ENCODE peak calls at places on chromosomes 12 and 14, in eight cellular contexts. One of them, this sample, is unnamed.

GRCh38 chr14:54789166-54789565 is 113.5 kb downstream of the GCH1 start:
- DNase-seq in tibial artery: no peak
- DNase-seq in heart right ventricle: no peak
- DNase-seq in Karpas-422: no peak
- DNase-seq in pancreas: no peak
- DNase-seq in IMR-90: no peak
- DNase-seq in CD8-positive, alpha-beta memory T cell: no peak
- DNase-seq in A673: no peak
- DNase-seq in this sample: no peak

GRCh38 chr14:54342806-54343205 is 54.0 kb upstream of the CDKN3 start:
- DNase-seq in pancreas: no peak
- DNase-seq in heart right ventricle: no peak
- DNase-seq in CD8-positive, alpha-beta memory T cell: no peak
- DNase-seq in A673: no peak
- DNase-seq in Karpas-422: no peak
- DNase-seq in tibial artery: no peak
- DNase-seq in IMR-90: no peak
- DNase-seq in this sample: no peak

GRCh38 chr12:102539651-102540553 is 59.5 kb upstream of the IGF1 start:
- DNase-seq in Karpas-422: peak; percentile 17
- DNase-seq in heart right ventricle: no peak
- DNase-seq in IMR-90: peak; percentile 81
- DNase-seq in A673: no peak
- DNase-seq in tibial artery: no peak
- DNase-seq in CD8-positive, alpha-beta memory T cell: no peak
- DNase-seq in pancreas: no peak
- DNase-seq in this sample: no peak

GRCh38 chr14:69046468-69046867 is 67.4 kb upstream of the ACTN1 start:
- DNase-seq in pancreas: no peak
- DNase-seq in IMR-90: peak; percentile 77
- DNase-seq in Karpas-422: no peak
- DNase-seq in CD8-positive, alpha-beta memory T cell: no peak
- DNase-seq in heart right ventricle: peak; percentile 20
- DNase-seq in tibial artery: peak; percentile 65
- DNase-seq in A673: no peak
- DNase-seq in this sample: no peak

GRCh38 chr12:47990351-47991105 is 13.7 kb downstream of the COL2A1 start:
- DNase-seq in IMR-90: peak; percentile 35
- DNase-seq in CD8-positive, alpha-beta memory T cell: peak; percentile 68
- DNase-seq in A673: no peak
- DNase-seq in Karpas-422: peak; percentile 67
- DNase-seq in tibial artery: no peak
- DNase-seq in heart right ventricle: no peak
- DNase-seq in pancreas: no peak
- DNase-seq in this sample: no peak

GRCh38 chr14:72913809-72914208 is 12.5 kb upstream of the DCAF4 start:
- DNase-seq in heart right ventricle: no peak
- DNase-seq in tibial artery: no peak
- DNase-seq in pancreas: no peak
- DNase-seq in CD8-positive, alpha-beta memory T cell: no peak
- DNase-seq in A673: no peak
- DNase-seq in Karpas-422: no peak
- DNase-seq in IMR-90: no peak
- DNase-seq in this sample: no peak

GRCh38 chr14:79665556-79665955 is 545.7 kb downstream of the DIO2 start:
- DNase-seq in tibial artery: no peak
- DNase-seq in heart right ventricle: no peak
- DNase-seq in IMR-90: no peak
- DNase-seq in CD8-positive, alpha-beta memory T cell: no peak
- DNase-seq in pancreas: no peak
- DNase-seq in A673: no peak
- DNase-seq in Karpas-422: no peak
- DNase-seq in this sample: no peak

GRCh38 chr12:6547987-6548386 is 7.9 kb downstream of the IFFO1 start:
- DNase-seq in IMR-90: peak; percentile 89
- DNase-seq in pancreas: no peak
- DNase-seq in Karpas-422: no peak
- DNase-seq in tibial artery: no peak
- DNase-seq in CD8-positive, alpha-beta memory T cell: no peak
- DNase-seq in A673: no peak
- DNase-seq in heart right ventricle: peak; percentile 35
- DNase-seq in this sample: no peak

GRCh38 chr12:40446385-40446784 is 221.6 kb downstream of the LRRK2 start:
- DNase-seq in tibial artery: no peak
- DNase-seq in heart right ventricle: no peak
- DNase-seq in A673: peak; percentile 69
- DNase-seq in CD8-positive, alpha-beta memory T cell: no peak
- DNase-seq in IMR-90: peak; percentile 2
- DNase-seq in Karpas-422: peak; percentile 61
- DNase-seq in pancreas: no peak
- DNase-seq in this sample: no peak

GRCh38 chr12:103928736-103929050 is 1.5 kb upstream of the HSP90B1 start:
- DNase-seq in CD8-positive, alpha-beta memory T cell: peak; percentile 69
- DNase-seq in Karpas-422: peak; percentile 76
- DNase-seq in heart right ventricle: peak; percentile 15
- DNase-seq in IMR-90: no peak
- DNase-seq in A673: no peak
- DNase-seq in tibial artery: peak; percentile 47
- DNase-seq in pancreas: no peak
- DNase-seq in this sample: peak; percentile 27

GRCh38 chr12:131133015-131133905 is 179.6 kb downstream of the ADGRD1 start:
- DNase-seq in Karpas-422: no peak
- DNase-seq in pancreas: no peak
- DNase-seq in heart right ventricle: no peak
- DNase-seq in tibial artery: peak; percentile 75
- DNase-seq in A673: peak; percentile 15
- DNase-seq in IMR-90: no peak
- DNase-seq in CD8-positive, alpha-beta memory T cell: no peak
- DNase-seq in this sample: no peak

DNA sequence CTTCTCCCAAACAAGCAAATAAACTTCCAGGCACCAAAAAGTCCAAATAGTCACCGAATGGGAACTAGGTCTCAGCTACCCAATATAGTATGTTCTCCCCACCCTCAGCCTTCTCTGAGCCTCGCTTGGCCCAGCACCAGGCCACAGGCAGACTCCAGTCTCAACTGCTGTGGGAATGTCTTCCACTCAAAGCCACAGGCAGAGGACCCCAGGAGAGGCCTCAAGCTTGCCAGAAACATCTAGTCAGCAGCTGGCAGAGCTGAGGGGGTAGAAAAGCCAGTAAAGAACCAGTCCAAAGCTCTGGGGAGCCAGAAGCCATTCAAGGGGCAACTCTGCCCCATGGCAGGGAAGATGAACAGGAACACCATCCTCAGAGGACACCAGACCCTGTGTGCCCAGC is 41.8 kb downstream of the FMNL3 start:
- DNase-seq in tibial artery: no peak
- DNase-seq in heart right ventricle: no peak
- DNase-seq in CD8-positive, alpha-beta memory T cell: no peak
- DNase-seq in Karpas-422: no peak
- DNase-seq in IMR-90: no peak
- DNase-seq in pancreas: no peak
- DNase-seq in A673: no peak
- DNase-seq in this sample: no peak
- H3K9me3 ChIP-seq in tibial artery: no peaks in the 10 kb centered on the region
- H3K9me3 ChIP-seq in heart right ventricle: no peaks in the 10 kb centered on the region
- H3K9me3 ChIP-seq in CD8-positive, alpha-beta memory T cell: no peaks in the 10 kb centered on the region
- H3K9me3 ChIP-seq in Karpas-422: no peaks in the 10 kb centered on the region
- H3K9me3 ChIP-seq in IMR-90: no peaks in the 10 kb centered on the region
- H3K9me3 ChIP-seq in pancreas: no peaks in the 10 kb centered on the region
- H3K9me3 ChIP-seq in A673: no peaks in the 10 kb centered on the region
- H3K9me3 ChIP-seq in this sample: no peaks in the 10 kb centered on the region

GRCh38 chr14:83462759-83463158 is 1929.1 kb upstream of the SEL1L start:
- DNase-seq in IMR-90: no peak
- DNase-seq in Karpas-422: no peak
- DNase-seq in CD8-positive, alpha-beta memory T cell: no peak
- DNase-seq in pancreas: no peak
- DNase-seq in heart right ventricle: no peak
- DNase-seq in tibial artery: no peak
- DNase-seq in A673: no peak
- DNase-seq in this sample: no peak

GRCh38 chr14:83467811-83468210 is 1934.2 kb upstream of the SEL1L start:
- DNase-seq in A673: peak; percentile 78
- DNase-seq in IMR-90: peak; percentile 27
- DNase-seq in heart right ventricle: no peak
- DNase-seq in pancreas: no peak
- DNase-seq in CD8-positive, alpha-beta memory T cell: no peak
- DNase-seq in tibial artery: no peak
- DNase-seq in Karpas-422: no peak
- DNase-seq in this sample: no peak

DNA sequence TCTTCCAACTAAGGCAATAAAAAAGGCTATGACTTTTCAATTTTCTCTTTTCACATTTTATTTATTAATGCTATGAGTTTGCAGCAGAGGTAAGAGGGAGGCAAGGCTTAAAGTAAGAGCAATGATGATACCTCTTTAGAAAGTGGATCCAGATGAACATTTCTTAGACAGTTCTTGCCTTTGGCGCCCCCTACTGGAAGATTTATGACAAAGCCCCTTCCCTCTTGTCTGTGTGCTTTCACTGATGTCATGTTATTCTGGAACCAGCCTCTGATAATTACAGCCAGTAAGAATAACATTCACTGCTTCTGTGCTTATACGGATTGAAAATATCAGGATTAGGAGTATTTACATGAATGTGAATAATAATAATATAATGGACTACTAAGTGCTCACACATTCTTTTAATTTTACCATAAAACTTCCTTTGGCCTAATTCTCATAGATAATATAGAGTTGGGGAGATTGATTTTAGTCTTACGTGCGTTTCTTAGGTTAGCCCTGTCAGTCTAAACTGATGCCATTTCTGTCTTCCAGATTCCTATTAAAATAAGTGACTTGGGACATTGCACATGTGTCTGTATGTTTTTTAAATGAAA is 1929.9 kb upstream of the SEL1L start:
- DNase-seq in tibial artery: peak; percentile 21
- DNase-seq in heart right ventricle: no peak
- DNase-seq in pancreas: no peak
- DNase-seq in IMR-90: peak; percentile 70
- DNase-seq in CD8-positive, alpha-beta memory T cell: no peak
- DNase-seq in Karpas-422: peak; percentile 96
- DNase-seq in A673: peak; percentile 87
- DNase-seq in this sample: no peak
- H3K9me3 ChIP-seq in tibial artery: no peaks in the 10 kb centered on the region
- H3K9me3 ChIP-seq in heart right ventricle: peaks cover 6% of the 10 kb centered on the region
- H3K9me3 ChIP-seq in pancreas: no peaks in the 10 kb centered on the region
- H3K9me3 ChIP-seq in IMR-90: no peaks in the 10 kb centered on the region
- H3K9me3 ChIP-seq in CD8-positive, alpha-beta memory T cell: no peaks in the 10 kb centered on the region
- H3K9me3 ChIP-seq in Karpas-422: peaks cover 16% of the 10 kb centered on the region
- H3K9me3 ChIP-seq in A673: peaks cover 14% of the 10 kb centered on the region
- H3K9me3 ChIP-seq in this sample: no peaks in the 10 kb centered on the region

GRCh38 chr12:133222211-133222610 is 13.5 kb downstream of the ANHX start:
- DNase-seq in tibial artery: no peak
- DNase-seq in A673: no peak
- DNase-seq in CD8-positive, alpha-beta memory T cell: no peak
- DNase-seq in IMR-90: no peak
- DNase-seq in pancreas: no peak
- DNase-seq in heart right ventricle: no peak
- DNase-seq in Karpas-422: no peak
- DNase-seq in this sample: no peak

GRCh38 chr12:133226690-133227089 is 9.0 kb downstream of the ANHX start:
- DNase-seq in A673: no peak
- DNase-seq in Karpas-422: peak; percentile 23
- DNase-seq in heart right ventricle: no peak
- DNase-seq in tibial artery: no peak
- DNase-seq in pancreas: no peak
- DNase-seq in IMR-90: no peak
- DNase-seq in CD8-positive, alpha-beta memory T cell: no peak
- DNase-seq in this sample: no peak

GRCh38 chr12:133227281-133227852 is 8.3 kb downstream of the ANHX start:
- DNase-seq in heart right ventricle: no peak
- DNase-seq in pancreas: no peak
- DNase-seq in CD8-positive, alpha-beta memory T cell: no peak
- DNase-seq in Karpas-422: peak; percentile 29
- DNase-seq in IMR-90: no peak
- DNase-seq in tibial artery: no peak
- DNase-seq in A673: no peak
- DNase-seq in this sample: no peak

GRCh38 chr12:133221241-133221640 is 14.4 kb downstream of the ANHX start:
- DNase-seq in A673: no peak
- DNase-seq in pancreas: no peak
- DNase-seq in heart right ventricle: no peak
- DNase-seq in Karpas-422: no peak
- DNase-seq in CD8-positive, alpha-beta memory T cell: no peak
- DNase-seq in tibial artery: no peak
- DNase-seq in IMR-90: no peak
- DNase-seq in this sample: no peak

DNA sequence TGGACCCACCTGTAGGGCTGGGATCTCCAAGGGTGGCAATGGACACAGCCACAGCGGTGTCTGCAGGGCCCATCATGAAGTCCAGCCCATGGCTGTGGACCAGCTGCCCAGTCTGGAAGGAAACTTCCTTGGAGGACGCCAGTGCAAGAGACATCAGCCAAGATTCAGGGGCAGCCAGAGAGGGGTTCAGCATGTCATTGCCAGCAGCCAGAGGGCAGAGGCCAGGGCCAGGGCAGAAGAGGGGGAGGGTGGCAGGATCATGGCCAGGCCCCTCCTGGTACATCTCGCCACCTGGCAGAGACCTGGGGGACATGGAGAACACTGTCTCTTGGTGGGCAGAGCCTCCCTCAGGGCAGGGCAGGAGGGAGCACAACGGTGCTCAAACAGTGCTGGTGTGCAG is 10.2 kb downstream of the ANHX start:
- DNase-seq in CD8-positive, alpha-beta memory T cell: no peak
- DNase-seq in tibial artery: no peak
- DNase-seq in IMR-90: no peak
- DNase-seq in A673: no peak
- DNase-seq in pancreas: no peak
- DNase-seq in Karpas-422: peak; percentile 25
- DNase-seq in heart right ventricle: no peak
- DNase-seq in this sample: no peak
- H3K9me3 ChIP-seq in CD8-positive, alpha-beta memory T cell: no peaks in the 10 kb centered on the region
- H3K9me3 ChIP-seq in tibial artery: no peaks in the 10 kb centered on the region
- H3K9me3 ChIP-seq in IMR-90: peaks cover 68% of the 10 kb centered on the region
- H3K9me3 ChIP-seq in A673: peaks cover 30% of the 10 kb centered on the region
- H3K9me3 ChIP-seq in pancreas: no peaks in the 10 kb centered on the region
- H3K9me3 ChIP-seq in Karpas-422: peaks cover 9% of the 10 kb centered on the region
- H3K9me3 ChIP-seq in heart right ventricle: peaks cover 50% of the 10 kb centered on the region
- H3K9me3 ChIP-seq in this sample: peaks cover 2% of the 10 kb centered on the region

GRCh38 chr14:106844608-106845285 is 1318.4 kb downstream of the TMEM121 start:
- DNase-seq in Karpas-422: peak; percentile 86
- DNase-seq in pancreas: peak; percentile 76
- DNase-seq in heart right ventricle: peak; percentile 68
- DNase-seq in CD8-positive, alpha-beta memory T cell: peak; percentile 79
- DNase-seq in tibial artery: peak; percentile 53
- DNase-seq in IMR-90: no peak
- DNase-seq in A673: peak; percentile 18
- DNase-seq in this sample: peak; percentile 47
- H3K9me3 ChIP-seq in Karpas-422: no peaks in the 10 kb centered on the region
- H3K9me3 ChIP-seq in pancreas: no peaks in the 10 kb centered on the region
- H3K9me3 ChIP-seq in heart right ventricle: no peaks in the 10 kb centered on the region
- H3K9me3 ChIP-seq in CD8-positive, alpha-beta memory T cell: no peaks in the 10 kb centered on the region
- H3K9me3 ChIP-seq in tibial artery: no peaks in the 10 kb centered on the region
- H3K9me3 ChIP-seq in IMR-90: peaks cover 23% of the 10 kb centered on the region
- H3K9me3 ChIP-seq in A673: no peaks in the 10 kb centered on the region
- H3K9me3 ChIP-seq in this sample: no peaks in the 10 kb centered on the region

GRCh38 chr12:34396861-34397590 is 374.7 kb downstream of the ALG10 start:
- DNase-seq in A673: no peak
- DNase-seq in tibial artery: peak; percentile 8
- DNase-seq in IMR-90: no peak
- DNase-seq in pancreas: peak; percentile 12
- DNase-seq in CD8-positive, alpha-beta memory T cell: peak; percentile 36
- DNase-seq in heart right ventricle: peak; percentile 3
- DNase-seq in Karpas-422: no peak
- DNase-seq in this sample: peak; percentile 7
- H3K9me3 ChIP-seq in A673: peaks cover 16% of the 10 kb centered on the region
- H3K9me3 ChIP-seq in tibial artery: no peaks in the 10 kb centered on the region
- H3K9me3 ChIP-seq in IMR-90: peaks cover 66% of the 10 kb centered on the region
- H3K9me3 ChIP-seq in pancreas: no peaks in the 10 kb centered on the region
- H3K9me3 ChIP-seq in CD8-positive, alpha-beta memory T cell: no peaks in the 10 kb centered on the region
- H3K9me3 ChIP-seq in heart right ventricle: peaks cover 10% of the 10 kb centered on the region
- H3K9me3 ChIP-seq in Karpas-422: peaks cover 14% of the 10 kb centered on the region
- H3K9me3 ChIP-seq in this sample: no peaks in the 10 kb centered on the region